ENCODE peak calls at places on chromosomes 4 and X, in seven cellular contexts. S is breast epithelium, P is tibial nerve, L is Peyer's patch, G is erythroblast, R is prostate gland, Z is body of pancreas. H is an unnamed sample.

GRCh38 chr4:48337726-48338125 is 3.6 kb upstream of the SLAIN2 start:
- DNase-seq in S (no peak), P (no peak), L (no peak), G (peak), R (peak), Z (no peak), H (no peak)

GRCh38 chr4:63589796-63590195 is 819.5 kb downstream of the TECRL start:
- DNase-seq in S (no peak), P (no peak), L (no peak), G (no peak), R (no peak), Z (no peak), H (no peak)

GRCh38 chr4:4182835-4183568 is 43.7 kb downstream of the OTOP1 start:
- DNase-seq in S (no peak), P (no peak), L (no peak), G (peak), R (no peak), Z (peak), H (no peak)

GRCh38 chr4:111943796-111944203 is 201.5 kb upstream of the FAM241A start:
- DNase-seq in S (no peak), P (no peak), L (peak), G (peak), R (no peak), Z (peak), H (no peak)

GRCh38 chrX:72105436-72105835 is 26.3 kb downstream of the RTL5 start:
- DNase-seq in S (no peak), P (no peak), L (peak), G (no peak), R (no peak), Z (no peak), H (no peak)

GRCh38 chr4:74223801-74224200 is 65.9 kb downstream of the MTHFD2L start:
- DNase-seq in S (no peak), P (no peak), L (no peak), G (peak), R (no peak), Z (no peak), H (no peak)

GRCh38 chr4:154277164-154277563 is 214.4 kb downstream of the DCHS2 start:
- DNase-seq in S (no peak), P (no peak), L (no peak), G (no peak), R (no peak), Z (no peak), H (no peak)

GRCh38 chr4:26377352-26378311 is 56.8 kb downstream of the RBPJ start:
- DNase-seq in S (no peak), P (no peak), L (no peak), G (no peak), R (no peak), Z (no peak), H (no peak)

GRCh38 chr4:165383757-165384156 is 4.9 kb downstream of the CPE start:
- DNase-seq in S (no peak), P (no peak), L (no peak), G (no peak), R (peak), Z (no peak), H (no peak)

GRCh38 chrX:84729809-84730208 is 227.6 kb upstream of the HDX start:
- DNase-seq in S (no peak), P (peak), L (peak), G (peak), R (no peak), Z (peak), H (no peak)

GRCh38 chr4:141782205-141782604 is 145.8 kb downstream of the IL15 start:
- DNase-seq in S (no peak), P (no peak), L (no peak), G (no peak), R (no peak), Z (no peak), H (no peak)

GRCh38 chr4:40388248-40388647 is 53.1 kb downstream of the CHRNA9 start:
- DNase-seq in S (no peak), P (no peak), L (no peak), G (no peak), R (no peak), Z (no peak), H (no peak)

GRCh38 chr4:61254406-61254805 is 54.3 kb downstream of the ADGRL3 start:
- DNase-seq in S (no peak), P (no peak), L (no peak), G (no peak), R (no peak), Z (no peak), H (no peak)

GRCh38 chr4:80388284-80388607 is 52.7 kb downstream of the CFAP299 start:
- DNase-seq in S (no peak), P (no peak), L (no peak), G (no peak), R (no peak), Z (no peak), H (peak)

GRCh38 chr4:87092389-87093141 is 127.9 kb downstream of the KLHL8 start:
- DNase-seq in S (no peak), P (peak), L (peak), G (peak), R (peak), Z (peak), H (no peak)

GRCh38 chr4:89889289-89889688 is 5.4 kb upstream of the MMRN1 start:
- DNase-seq in S (no peak), P (no peak), L (no peak), G (peak), R (no peak), Z (no peak), H (no peak)

GRCh38 chrX:13938053-13938765 is 91.5 kb downstream of the GEMIN8 start:
- DNase-seq in S (no peak), P (no peak), L (peak), G (no peak), R (peak), Z (peak), H (no peak)

GRCh38 chrX:40127052-40127451 is 29.3 kb upstream of the BCOR start:
- DNase-seq in S (no peak), P (no peak), L (no peak), G (no peak), R (no peak), Z (no peak), H (no peak)

GRCh38 chrX:23525531-23525930 is 141.8 kb upstream of the PRDX4 start:
- DNase-seq in S (peak), P (no peak), L (no peak), G (no peak), R (no peak), Z (peak), H (no peak)

GRCh38 chrX:15988661-15989603 is 134.3 kb upstream of the AP1S2 start:
- DNase-seq in S (no peak), P (no peak), L (no peak), G (no peak), R (no peak), Z (no peak), H (no peak)

GRCh38 chrX:55026143-55026542 is 4.6 kb downstream of the ALAS2 start:
- DNase-seq in S (no peak), P (no peak), L (no peak), G (peak), R (no peak), Z (no peak), H (no peak)

GRCh38 chrX:129544780-129545179 is 4.7 kb downstream of the OCRL start:
- DNase-seq in S (no peak), P (no peak), L (no peak), G (no peak), R (no peak), Z (no peak), H (no peak)

GRCh38 chrX:129545408-129545807 is 5.3 kb downstream of the OCRL start:
- DNase-seq in S (no peak), P (no peak), L (no peak), G (no peak), R (no peak), Z (no peak), H (no peak)

GRCh38 chrX:129534816-129535578 is 5.1 kb upstream of the OCRL start:
- DNase-seq in S (no peak), P (no peak), L (no peak), G (no peak), R (no peak), Z (no peak), H (no peak)

GRCh38 chrX:129540068-129540653 is at the start of gene OCRL:
- DNase-seq in S (peak), P (peak), L (peak), G (peak), R (peak), Z (peak), H (peak)

GRCh38 chrX:129540725-129541184 is 696 bp downstream of the OCRL start:
- DNase-seq in S (no peak), P (no peak), L (peak), G (peak), R (peak), Z (peak), H (no peak)
- TF ChIP-seq POLR2A in S (no peak), P (no peak), L (peak), G (no peak), R (no peak), Z (no peak), H (no peak)

GRCh38 chrX:115493015-115493414 is 68.0 kb upstream of the PLS3 start:
- DNase-seq in S (no peak), P (no peak), L (no peak), G (no peak), R (no peak), Z (no peak), H (no peak)
- TF ChIP-seq POLR2A in S (no peak), P (no peak), L (no peak), G (no peak), R (no peak), Z (no peak), H (no peak)

GRCh38 chr4:55853484-55854046 is at the start of gene EXOC1:
- DNase-seq in S (peak), P (peak), L (peak), G (peak), R (peak), Z (peak), H (peak)
- TF ChIP-seq POLR2A in S (peak), P (no peak), L (peak), G (peak), R (peak), Z (peak), H (no peak)

GRCh38 chr4:8534129-8534528 is 46.1 kb upstream of the GPR78 start:
- DNase-seq in S (no peak), P (no peak), L (no peak), G (no peak), R (peak), Z (peak), H (no peak)
- TF ChIP-seq POLR2A in S (no peak), P (no peak), L (no peak), G (no peak), R (no peak), Z (no peak), H (no peak)

GRCh38 chrX:132480581-132481203 is 8.1 kb downstream of the MBNL3 start:
- DNase-seq in S (no peak), P (no peak), L (peak), G (peak), R (peak), Z (peak), H (no peak)
- TF ChIP-seq POLR2A in S (no peak), P (no peak), L (no peak), G (no peak), R (no peak), Z (no peak), H (no peak)

DNA sequence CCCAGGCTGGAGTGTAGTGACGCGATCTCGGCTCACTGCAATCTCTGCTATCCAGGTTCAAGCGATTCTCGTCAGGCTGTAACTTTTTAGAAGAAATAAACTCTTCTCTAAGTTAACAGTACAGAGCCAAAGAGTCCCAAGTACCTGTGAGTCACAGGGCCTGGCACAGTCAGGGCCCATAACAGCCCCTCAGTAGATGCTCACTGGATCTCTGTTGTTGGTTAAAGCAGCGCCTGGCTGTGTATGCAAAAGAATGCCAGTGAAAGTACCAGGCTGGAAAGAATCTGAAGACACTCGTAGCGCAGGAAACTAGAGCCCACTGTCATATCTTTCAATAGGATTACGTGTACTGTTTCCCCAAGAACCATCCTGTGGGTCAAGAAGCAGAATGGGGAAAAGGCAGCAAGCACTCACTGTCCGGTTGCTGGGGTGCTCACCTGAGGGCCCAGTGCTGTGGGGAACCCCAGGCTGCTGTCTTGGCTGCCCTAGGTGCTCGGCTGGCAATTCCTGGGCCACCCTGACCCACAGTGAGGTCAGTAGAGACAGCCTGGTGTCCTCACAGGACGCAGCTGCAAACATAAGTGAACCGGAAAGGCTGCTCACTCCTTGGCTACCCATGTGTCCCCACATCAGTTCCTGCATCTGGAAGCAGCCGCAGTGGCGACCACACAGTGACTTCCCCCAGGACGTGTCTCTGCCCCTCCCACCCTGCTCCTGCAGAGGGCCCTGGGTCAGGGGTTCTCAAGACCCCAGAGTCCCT is 3.1 kb upstream of the SLBP start:
- DNase-seq in S (no peak), P (no peak), L (peak), G (no peak), R (no peak), Z (no peak), H (no peak)
- TF ChIP-seq POLR2A in S (no peak), P (no peak), L (no peak), G (peak), R (no peak), Z (no peak), H (no peak)

GRCh38 chrX:117707948-117708743 is 408.5 kb downstream of the KLHL13 start:
- DNase-seq in S (no peak), P (no peak), L (no peak), G (no peak), R (no peak), Z (no peak), H (no peak)
- TF ChIP-seq POLR2A in S (no peak), P (no peak), L (no peak), G (no peak), R (no peak), Z (no peak), H (no peak)

GRCh38 chrX:25534096-25534495 is 518.3 kb upstream of the ARX start:
- DNase-seq in S (no peak), P (no peak), L (no peak), G (no peak), R (no peak), Z (no peak), H (no peak)
- TF ChIP-seq POLR2A in S (no peak), P (no peak), L (no peak), G (no peak), R (no peak), Z (no peak), H (no peak)

DNA sequence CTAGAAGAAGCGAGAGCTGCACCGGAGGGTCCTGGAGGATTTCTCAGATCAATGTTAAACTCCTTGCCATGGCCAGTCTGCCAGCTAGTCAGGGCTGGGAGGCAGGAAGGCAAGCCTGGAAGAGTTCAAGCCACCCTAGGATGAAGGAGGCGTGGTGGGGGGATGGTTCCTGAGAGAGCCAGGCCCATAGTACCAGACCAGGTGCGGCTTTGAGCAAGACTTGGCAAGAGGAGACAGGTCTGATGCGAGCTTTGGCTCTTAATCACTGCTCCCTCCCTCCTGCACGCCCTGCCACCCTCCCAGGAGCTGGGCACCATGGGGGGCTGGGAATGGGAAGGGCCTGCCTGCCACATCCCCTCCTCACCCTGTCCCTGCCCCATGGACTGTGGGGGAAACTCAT is 50.2 kb downstream of the EFNB1 start:
- DNase-seq in S (no peak), P (no peak), L (no peak), G (no peak), R (peak), Z (no peak), H (no peak)
- TF ChIP-seq POLR2A in S (no peak), P (no peak), L (no peak), G (no peak), R (no peak), Z (no peak), H (no peak)

DNA sequence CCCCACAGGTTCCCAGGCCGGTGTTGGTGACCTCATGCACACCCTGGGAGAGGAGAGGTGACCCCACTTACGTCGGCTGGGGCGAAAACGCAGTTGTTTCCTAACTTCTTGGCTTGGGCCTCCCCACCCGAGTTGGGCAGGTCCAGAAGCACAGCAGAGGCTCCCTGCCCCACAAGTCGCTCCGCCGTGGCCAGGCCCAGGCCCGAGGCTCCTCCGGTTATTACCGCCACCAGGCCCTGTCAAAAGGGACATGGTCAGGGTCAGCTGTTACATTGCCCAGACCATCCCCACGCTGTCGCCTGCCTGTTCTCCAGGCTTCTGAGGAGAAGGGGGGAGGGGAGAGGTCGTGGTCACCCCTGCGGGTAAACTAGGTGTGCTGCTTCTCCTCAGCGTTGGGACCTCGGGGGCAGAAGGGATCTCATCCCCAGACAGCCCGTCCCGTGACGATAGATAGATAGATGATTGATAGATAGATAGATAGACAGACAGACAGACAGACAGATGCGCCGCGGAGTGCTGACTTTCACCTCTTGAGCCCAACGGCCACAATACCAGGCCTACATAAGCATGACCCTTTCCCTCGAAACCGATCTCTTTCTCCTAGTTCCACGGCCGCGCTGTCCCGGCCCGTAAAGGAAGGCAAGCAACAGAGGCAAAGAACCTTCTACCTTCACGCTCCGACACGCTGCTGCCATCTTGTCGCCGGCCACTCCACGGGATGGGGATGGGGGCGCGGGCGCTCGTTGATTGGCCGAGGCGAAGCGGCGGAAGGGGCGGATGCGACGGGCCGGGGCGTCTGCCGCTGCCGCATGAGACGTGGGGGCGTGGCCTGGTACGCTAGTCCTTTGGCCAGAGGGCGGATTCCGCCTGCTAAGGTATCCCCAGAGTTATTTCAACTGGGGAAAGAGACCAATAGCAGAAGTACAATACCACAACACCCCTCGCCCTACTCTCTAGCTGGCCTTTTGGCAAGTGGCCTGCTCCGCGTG is at the start of gene HSD17B10:
- DNase-seq in S (peak), P (peak), L (peak), G (peak), R (peak), Z (peak), H (peak)
- TF ChIP-seq POLR2A in S (no peak), P (no peak), L (peak), G (peak), R (no peak), Z (no peak), H (no peak)